ENCODE peak calls at places on chromosomes 5 and 9, in four cellular contexts. D is iris pigment epithelial cell; C is GM04503; O is activated CD4-positive, alpha-beta memory T cell treated with anti-CD3 and anti-CD28 coated beads, Interleukin-2, amount 10 ng/mL, durations not matched to agents 7 days and 5 days. Z is an unnamed sample.

GRCh38 chr5:67249590-67249895 is 52.9 kb upstream of the CD180 start:
- DNase-seq in O (no peak), D (peak), C (no peak), Z (no peak)

GRCh38 chr9:36151306-36152210 is 15.0 kb downstream of the GLIPR2 start:
- DNase-seq in O (peak), C (no peak), D (peak), Z (peak)

GRCh38 chr5:140821375-140822280 is at the start of gene PCDHA5:
- DNase-seq in C (no peak), D (peak), O (no peak), Z (peak)

GRCh38 chr9:114507726-114508125 is 2.5 kb upstream of the WHRN start:
- DNase-seq in C (no peak), O (no peak), D (peak), Z (peak)

GRCh38 chr9:77981332-77981731 is 50.3 kb downstream of the GNAQ start:
- DNase-seq in O (no peak), C (no peak), D (peak), Z (peak)

GRCh38 chr5:54616031-54616430 is 98.5 kb downstream of the SNX18 start:
- DNase-seq in D (peak), O (no peak), C (peak), Z (peak)

GRCh38 chr9:13278368-13279246 is 885 bp downstream of the MPDZ start:
- DNase-seq in C (peak), D (peak), O (no peak), Z (peak)

GRCh38 chr5:141560725-141561483 is 57.9 kb downstream of the DIAPH1 start:
- DNase-seq in D (peak), C (peak), O (no peak), Z (peak)

GRCh38 chr5:62779010-62779422 is 200.4 kb downstream of the LRRC70 start:
- DNase-seq in C (peak), D (peak), O (no peak), Z (peak)

GRCh38 chr9:5922192-5922591 is 31.5 kb downstream of the MLANA start:
- DNase-seq in C (no peak), D (no peak), O (no peak), Z (no peak)

GRCh38 chr5:180785151-180785781 is 17.3 kb downstream of the MGAT1 start:
- DNase-seq in O (no peak), C (peak), D (peak), Z (peak)

GRCh38 chr9:33506626-33507370 is 17.3 kb upstream of the ANKRD18B start:
- DNase-seq in D (peak), O (no peak), C (peak), Z (peak)

GRCh38 chr9:88814521-88815101 is 176.7 kb upstream of the S1PR3 start:
- DNase-seq in O (no peak), C (peak), D (no peak), Z (peak)

GRCh38 chr5:75199946-75200345 is 36.7 kb downstream of the ANKRD31 start:
- DNase-seq in O (no peak), D (no peak), C (no peak), Z (no peak)

GRCh38 chr5:38650540-38651275 is 94.3 kb upstream of the LIFR start:
- DNase-seq in O (no peak), C (no peak), D (peak), Z (peak)

GRCh38 chr5:109529520-109529919 is 119.7 kb upstream of the PJA2 start:
- DNase-seq in D (peak), C (no peak), O (no peak), Z (peak)

GRCh38 chr5:171710451-171711024 is 75.1 kb upstream of the SMIM23 start:
- DNase-seq in D (no peak), O (no peak), C (no peak), Z (no peak)

GRCh38 chr5:95846554-95847260 is 24.2 kb upstream of the GLRX start:
- DNase-seq in O (peak), D (peak), C (no peak), Z (peak)

GRCh38 chr9:5500441-5501235 is 9.7 kb upstream of the PDCD1LG2 start:
- DNase-seq in D (peak), C (no peak), O (no peak), Z (peak)

GRCh38 chr9:129568560-129569505 is 52.1 kb downstream of the C9orf50 start:
- DNase-seq in D (peak), O (no peak), C (no peak), Z (peak)

GRCh38 chr9:31606678-31607077 is 777.8 kb upstream of the ACO1 start:
- DNase-seq in O (no peak), C (no peak), D (no peak), Z (no peak)

GRCh38 chr9:12889402-12890106 is 114.7 kb downstream of the LURAP1L start:
- DNase-seq in O (no peak), C (no peak), D (peak), Z (no peak)

GRCh38 chr5:123795688-123796087 is 283.7 kb downstream of the CSNK1G3 start:
- DNase-seq in C (no peak), O (no peak), D (peak), Z (no peak)

GRCh38 chr5:58127486-58128220 is 332.2 kb downstream of the PLK2 start:
- DNase-seq in C (no peak), D (peak), O (no peak), Z (no peak)